ENCODE peak calls at places on chromosomes 12 and 14, in eight cellular contexts. One of them, this sample, is unnamed.

GRCh38 chr12:118741196-118741595 is 240.1 kb upstream of the SRRM4 start:
- DNase-seq in HAP-1: no peak
- DNase-seq in retinal pigment epithelial cell: no peak
- DNase-seq in MM.1S: no peak
- DNase-seq in thoracic aorta: no peak
- DNase-seq in ascending aorta: no peak
- DNase-seq in left ventricle myocardium inferior: no peak
- DNase-seq in psoas muscle: no peak
- DNase-seq in this sample: no peak

GRCh38 chr12:19035552-19035951 is 94.0 kb upstream of the PLEKHA5 start:
- DNase-seq in HAP-1: no peak
- DNase-seq in retinal pigment epithelial cell: no peak
- DNase-seq in MM.1S: no peak
- DNase-seq in thoracic aorta: no peak
- DNase-seq in ascending aorta: no peak
- DNase-seq in left ventricle myocardium inferior: no peak
- DNase-seq in psoas muscle: no peak
- DNase-seq in this sample: peak; percentile 20

GRCh38 chr12:62703011-62703380 is 232.0 kb downstream of the PPM1H start:
- DNase-seq in HAP-1: no peak
- DNase-seq in retinal pigment epithelial cell: no peak
- DNase-seq in MM.1S: no peak
- DNase-seq in thoracic aorta: no peak
- DNase-seq in ascending aorta: no peak
- DNase-seq in left ventricle myocardium inferior: no peak
- DNase-seq in psoas muscle: no peak
- DNase-seq in this sample: no peak

GRCh38 chr12:15933751-15934150 is 22.6 kb downstream of the DERA start:
- DNase-seq in HAP-1: no peak
- DNase-seq in retinal pigment epithelial cell: no peak
- DNase-seq in MM.1S: no peak
- DNase-seq in thoracic aorta: no peak
- DNase-seq in ascending aorta: no peak
- DNase-seq in left ventricle myocardium inferior: no peak
- DNase-seq in psoas muscle: no peak
- DNase-seq in this sample: no peak

GRCh38 chr12:65306603-65307501 is 28.4 kb downstream of the MSRB3 start:
- DNase-seq in HAP-1: peak; percentile 32
- DNase-seq in retinal pigment epithelial cell: peak; percentile 39
- DNase-seq in MM.1S: peak; percentile 52
- DNase-seq in thoracic aorta: no peak
- DNase-seq in ascending aorta: no peak
- DNase-seq in left ventricle myocardium inferior: peak; percentile 50
- DNase-seq in psoas muscle: peak; percentile 15
- DNase-seq in this sample: peak; percentile 48

GRCh38 chr14:57199911-57200310 is 68.8 kb downstream of the EXOC5 start:
- DNase-seq in HAP-1: no peak
- DNase-seq in retinal pigment epithelial cell: no peak
- DNase-seq in MM.1S: no peak
- DNase-seq in thoracic aorta: no peak
- DNase-seq in ascending aorta: no peak
- DNase-seq in left ventricle myocardium inferior: no peak
- DNase-seq in psoas muscle: no peak
- DNase-seq in this sample: peak; percentile 28

GRCh38 chr14:65478596-65478995 is 66.1 kb downstream of the FUT8 start:
- DNase-seq in HAP-1: peak; percentile 34
- DNase-seq in retinal pigment epithelial cell: peak; percentile 7
- DNase-seq in MM.1S: no peak
- DNase-seq in thoracic aorta: no peak
- DNase-seq in ascending aorta: no peak
- DNase-seq in left ventricle myocardium inferior: no peak
- DNase-seq in psoas muscle: no peak
- DNase-seq in this sample: peak; percentile 13

GRCh38 chr12:21429994-21430393 is 7.5 kb upstream of the PYROXD1 start:
- DNase-seq in HAP-1: peak; percentile 9
- DNase-seq in retinal pigment epithelial cell: no peak
- DNase-seq in MM.1S: no peak
- DNase-seq in thoracic aorta: no peak
- DNase-seq in ascending aorta: no peak
- DNase-seq in left ventricle myocardium inferior: no peak
- DNase-seq in psoas muscle: no peak
- DNase-seq in this sample: no peak

GRCh38 chr14:55574988-55575387 is 5.0 kb upstream of the KTN1 start:
- DNase-seq in HAP-1: no peak
- DNase-seq in retinal pigment epithelial cell: no peak
- DNase-seq in MM.1S: no peak
- DNase-seq in thoracic aorta: no peak
- DNase-seq in ascending aorta: no peak
- DNase-seq in left ventricle myocardium inferior: no peak
- DNase-seq in psoas muscle: no peak
- DNase-seq in this sample: no peak

GRCh38 chr12:70645494-70646317 is 8.5 kb upstream of the PTPRB start:
- DNase-seq in HAP-1: peak; percentile 74
- DNase-seq in retinal pigment epithelial cell: peak; percentile 88
- DNase-seq in MM.1S: peak; percentile 27
- DNase-seq in thoracic aorta: peak; percentile 21
- DNase-seq in ascending aorta: peak; percentile 80
- DNase-seq in left ventricle myocardium inferior: peak; percentile 40
- DNase-seq in psoas muscle: peak; percentile 41
- DNase-seq in this sample: peak; percentile 77

GRCh38 chr14:75833326-75834020 is 148.3 kb downstream of the TGFB3 start:
- DNase-seq in HAP-1: no peak
- DNase-seq in retinal pigment epithelial cell: no peak
- DNase-seq in MM.1S: no peak
- DNase-seq in thoracic aorta: no peak
- DNase-seq in ascending aorta: no peak
- DNase-seq in left ventricle myocardium inferior: no peak
- DNase-seq in psoas muscle: no peak
- DNase-seq in this sample: no peak

DNA sequence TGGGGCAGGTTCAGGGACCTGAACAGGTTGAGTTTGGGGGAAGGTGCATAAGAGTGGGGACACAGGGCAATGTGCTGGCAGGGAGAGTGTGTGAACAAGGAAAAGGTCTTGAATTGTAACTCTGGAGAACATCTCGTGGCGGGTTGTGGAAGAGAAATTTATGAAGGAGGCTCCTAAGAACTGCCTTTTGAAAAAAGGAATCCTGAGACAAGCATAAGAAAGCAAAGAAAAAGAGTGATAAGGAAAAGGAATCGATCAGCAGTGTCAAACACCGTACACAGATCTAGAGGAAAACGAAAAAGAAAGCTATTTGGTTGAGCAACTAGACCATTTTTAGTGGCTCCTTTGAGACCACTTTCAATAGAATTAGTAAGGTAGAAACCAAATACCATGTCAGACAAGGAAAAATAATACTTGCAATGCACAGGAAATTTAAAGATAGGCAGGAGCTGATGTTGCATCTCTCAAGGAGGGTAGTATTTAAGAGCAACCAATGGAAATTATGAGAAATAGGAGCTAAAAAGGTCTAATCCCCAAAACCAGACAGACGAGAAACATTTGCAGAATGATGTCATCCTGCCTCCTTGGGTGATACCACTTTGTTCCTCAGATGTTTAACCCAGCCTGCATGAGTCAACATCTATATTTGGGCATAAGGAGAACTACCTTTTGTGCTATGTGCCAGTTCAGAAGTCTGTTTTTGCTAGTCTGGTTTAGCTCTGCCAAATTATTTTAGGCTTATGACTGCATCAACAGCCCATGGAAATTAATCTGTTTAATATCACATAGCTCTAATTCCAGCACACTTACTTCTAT is 64.5 kb upstream of the STK38L start:
- DNase-seq in HAP-1: no peak
- DNase-seq in retinal pigment epithelial cell: peak; percentile 100
- DNase-seq in MM.1S: peak; percentile 97
- DNase-seq in thoracic aorta: peak; percentile 25
- DNase-seq in ascending aorta: no peak
- DNase-seq in left ventricle myocardium inferior: no peak
- DNase-seq in psoas muscle: no peak
- DNase-seq in this sample: peak; percentile 97
- H3K4me3 ChIP-seq in HAP-1: no peak overlapping the region
- H3K4me3 ChIP-seq in retinal pigment epithelial cell: no peak overlapping the region
- H3K4me3 ChIP-seq in MM.1S: peak overlapping the region; percentile 58
- H3K4me3 ChIP-seq in thoracic aorta: peak overlapping the region; percentile 12
- H3K4me3 ChIP-seq in ascending aorta: no peak overlapping the region
- H3K4me3 ChIP-seq in left ventricle myocardium inferior: no peak overlapping the region
- H3K4me3 ChIP-seq in psoas muscle: no peak overlapping the region
- H3K4me3 ChIP-seq in this sample: no peak overlapping the region

DNA sequence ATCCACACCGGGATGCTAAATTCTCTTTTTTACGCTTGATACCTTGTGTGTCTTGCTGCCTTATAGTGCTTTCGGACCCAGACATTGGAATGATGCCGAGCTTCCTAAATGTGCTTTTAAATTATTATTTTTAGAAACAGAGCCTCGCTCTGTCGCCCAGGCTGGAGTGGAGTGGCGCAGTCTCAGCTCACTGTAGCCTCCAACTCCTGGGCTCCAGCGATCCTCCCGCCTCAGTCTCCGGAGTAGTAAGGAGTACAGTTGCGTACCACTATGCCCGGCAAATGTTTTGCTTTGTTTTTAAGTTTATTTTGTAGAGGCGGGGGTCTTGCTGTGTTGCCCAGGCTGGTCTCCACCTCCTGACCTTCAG is 489 bp upstream of the EML5 start:
- DNase-seq in HAP-1: no peak
- DNase-seq in retinal pigment epithelial cell: no peak
- DNase-seq in MM.1S: no peak
- DNase-seq in thoracic aorta: no peak
- DNase-seq in ascending aorta: peak; percentile 62
- DNase-seq in left ventricle myocardium inferior: no peak
- DNase-seq in psoas muscle: no peak
- DNase-seq in this sample: no peak
- H3K4me3 ChIP-seq in HAP-1: peak overlapping the region; percentile 68
- H3K4me3 ChIP-seq in retinal pigment epithelial cell: peak overlapping the region; percentile 57
- H3K4me3 ChIP-seq in MM.1S: peak overlapping the region; percentile 60
- H3K4me3 ChIP-seq in thoracic aorta: peak overlapping the region; percentile 91
- H3K4me3 ChIP-seq in ascending aorta: peak overlapping the region; percentile 94
- H3K4me3 ChIP-seq in left ventricle myocardium inferior: peak overlapping the region; percentile 75
- H3K4me3 ChIP-seq in psoas muscle: peak overlapping the region; percentile 78
- H3K4me3 ChIP-seq in this sample: peak overlapping the region; percentile 55

DNA sequence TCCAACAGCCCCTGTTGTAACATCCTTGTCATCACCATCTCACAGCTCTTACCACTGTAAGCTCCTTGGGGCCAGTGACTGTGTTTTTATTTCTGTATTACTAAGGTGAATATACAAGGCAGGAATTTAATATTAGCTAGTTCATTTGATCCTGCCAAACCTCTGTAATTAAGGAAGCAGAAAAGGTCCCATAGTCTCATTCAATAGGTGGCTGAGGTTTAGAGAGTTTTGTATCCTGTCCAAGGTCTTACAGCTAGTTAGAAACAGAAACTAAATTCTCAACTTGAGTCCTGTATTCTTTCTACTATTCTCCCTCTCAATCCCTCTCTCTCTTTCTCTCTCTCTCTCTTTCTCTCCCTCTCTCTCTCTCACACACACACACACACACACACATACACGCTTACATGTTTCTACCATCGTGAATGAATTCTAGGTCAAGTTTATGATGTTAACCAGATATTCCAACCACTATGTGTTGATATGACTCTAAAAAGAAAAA is 543 bp upstream of the GLIPR1 start:
- DNase-seq in HAP-1: no peak
- DNase-seq in retinal pigment epithelial cell: no peak
- DNase-seq in MM.1S: peak; percentile 54
- DNase-seq in thoracic aorta: no peak
- DNase-seq in ascending aorta: no peak
- DNase-seq in left ventricle myocardium inferior: no peak
- DNase-seq in psoas muscle: no peak
- DNase-seq in this sample: peak; percentile 56
- H3K4me3 ChIP-seq in HAP-1: no peak overlapping the region
- H3K4me3 ChIP-seq in retinal pigment epithelial cell: peak overlapping the region; percentile 23
- H3K4me3 ChIP-seq in MM.1S: peak overlapping the region; percentile 79
- H3K4me3 ChIP-seq in thoracic aorta: peak overlapping the region; percentile 77
- H3K4me3 ChIP-seq in ascending aorta: peak overlapping the region; percentile 66
- H3K4me3 ChIP-seq in left ventricle myocardium inferior: peak overlapping the region; percentile 60
- H3K4me3 ChIP-seq in psoas muscle: peak overlapping the region; percentile 62
- H3K4me3 ChIP-seq in this sample: peak overlapping the region; percentile 27

GRCh38 chr12:52230364-52231281 is 2.4 kb upstream of the KRT7 start:
- DNase-seq in HAP-1: no peak
- DNase-seq in retinal pigment epithelial cell: peak; percentile 87
- DNase-seq in MM.1S: no peak
- DNase-seq in thoracic aorta: no peak
- DNase-seq in ascending aorta: peak; percentile 84
- DNase-seq in left ventricle myocardium inferior: peak; percentile 42
- DNase-seq in psoas muscle: no peak
- DNase-seq in this sample: no peak

GRCh38 chr12:52229836-52230343 is 3.2 kb upstream of the KRT7 start:
- DNase-seq in HAP-1: no peak
- DNase-seq in retinal pigment epithelial cell: no peak
- DNase-seq in MM.1S: no peak
- DNase-seq in thoracic aorta: no peak
- DNase-seq in ascending aorta: no peak
- DNase-seq in left ventricle myocardium inferior: no peak
- DNase-seq in psoas muscle: no peak
- DNase-seq in this sample: no peak

GRCh38 chr12:52232233-52232915 is 669 bp upstream of the KRT7 start:
- DNase-seq in HAP-1: no peak
- DNase-seq in retinal pigment epithelial cell: no peak
- DNase-seq in MM.1S: no peak
- DNase-seq in thoracic aorta: no peak
- DNase-seq in ascending aorta: no peak
- DNase-seq in left ventricle myocardium inferior: no peak
- DNase-seq in psoas muscle: no peak
- DNase-seq in this sample: no peak

GRCh38 chr12:52232916-52233461 is at the start of gene KRT7:
- DNase-seq in HAP-1: no peak
- DNase-seq in retinal pigment epithelial cell: no peak
- DNase-seq in MM.1S: no peak
- DNase-seq in thoracic aorta: no peak
- DNase-seq in ascending aorta: no peak
- DNase-seq in left ventricle myocardium inferior: no peak
- DNase-seq in psoas muscle: no peak
- DNase-seq in this sample: no peak

DNA sequence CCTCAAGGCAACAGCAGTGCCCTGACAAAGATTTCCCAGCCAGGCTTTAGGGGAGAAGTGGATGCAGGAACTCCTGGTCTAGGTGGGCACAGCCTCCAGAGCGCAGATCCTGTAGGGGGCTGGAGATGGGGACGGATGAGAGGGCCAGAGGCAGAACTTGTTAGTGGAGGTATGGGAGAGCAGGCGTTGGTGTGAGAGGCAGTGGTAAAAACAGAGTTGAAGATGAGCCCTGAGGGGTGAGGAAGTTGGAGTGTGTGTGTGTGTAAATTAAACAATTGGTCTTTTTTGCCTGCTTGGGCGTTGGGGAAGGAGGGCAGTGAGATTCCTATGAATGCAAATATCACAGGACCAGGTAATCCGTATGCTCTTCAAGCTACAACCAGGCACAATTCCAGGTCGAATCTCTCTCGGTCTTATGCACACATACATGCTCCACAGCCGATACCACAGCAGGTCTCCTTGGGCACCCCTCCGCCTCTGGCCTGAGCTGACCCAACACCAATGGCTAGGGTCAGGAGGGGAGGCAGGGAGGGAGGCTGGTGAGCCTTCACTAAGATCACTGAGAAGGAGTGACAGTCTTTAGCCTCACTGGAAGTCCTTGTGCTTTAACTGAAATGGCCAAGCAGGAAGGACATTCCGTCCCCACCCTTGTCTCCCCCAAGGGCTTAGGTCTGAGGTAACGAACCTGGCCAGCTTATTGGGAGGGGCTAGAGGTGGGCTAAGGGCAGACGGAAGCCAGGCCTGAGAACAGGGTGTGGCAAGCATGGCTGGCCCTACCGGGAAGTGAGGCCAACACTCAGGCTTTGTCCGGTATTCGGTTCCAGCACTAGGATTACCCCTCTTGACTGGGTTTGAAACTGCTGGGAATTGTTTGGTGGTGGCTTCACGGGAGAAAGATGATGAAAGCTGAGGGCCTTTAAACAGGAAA is 1.5 kb upstream of the KRT7 start:
- DNase-seq in HAP-1: no peak
- DNase-seq in retinal pigment epithelial cell: no peak
- DNase-seq in MM.1S: no peak
- DNase-seq in thoracic aorta: no peak
- DNase-seq in ascending aorta: no peak
- DNase-seq in left ventricle myocardium inferior: no peak
- DNase-seq in psoas muscle: no peak
- DNase-seq in this sample: no peak
- H3K4me3 ChIP-seq in HAP-1: no peak overlapping the region
- H3K4me3 ChIP-seq in retinal pigment epithelial cell: peak overlapping the region; percentile 95
- H3K4me3 ChIP-seq in MM.1S: no peak overlapping the region
- H3K4me3 ChIP-seq in thoracic aorta: no peak overlapping the region
- H3K4me3 ChIP-seq in ascending aorta: no peak overlapping the region
- H3K4me3 ChIP-seq in left ventricle myocardium inferior: no peak overlapping the region
- H3K4me3 ChIP-seq in psoas muscle: no peak overlapping the region
- H3K4me3 ChIP-seq in this sample: no peak overlapping the region